ENCODE peak calls at places on chromosomes 1 and 21, in six cellular contexts. T, F, P, A, G and B are unnamed samples. For H3K27me3, the result is how much of the 10 kb centered on the place peaks cover.

GRCh38 chr1:221429262-221429661 is 312.6 kb downstream of the DUSP10 start:
- DNase-seq in T (no peak), F (no peak), P (no peak), A (peak), G (no peak), B (peak)

GRCh38 chr1:15501208-15502032 is 22.6 kb downstream of the CASP9 start:
- DNase-seq in T (peak), F (no peak), P (no peak), A (peak), G (peak), B (peak)

GRCh38 chr1:116336250-116336649 is 36.8 kb upstream of the ATP1A1 start:
- DNase-seq in T (peak), F (no peak), P (no peak), A (no peak), G (no peak), B (no peak)

GRCh38 chr1:41313661-41314131 is 47.5 kb upstream of the FOXO6 start:
- DNase-seq in T (no peak), F (no peak), P (no peak), A (peak), G (peak), B (no peak)

GRCh38 chr1:23396380-23396779 is 26.7 kb upstream of the ZNF436 start:
- DNase-seq in T (no peak), F (no peak), P (no peak), A (no peak), G (no peak), B (no peak)

GRCh38 chr1:152752225-152752624 is 5.6 kb upstream of the KPRP start:
- DNase-seq in T (no peak), F (no peak), P (peak), A (peak), G (no peak), B (peak)

GRCh38 chr21:41217656-41218380 is 49.9 kb downstream of the BACE2 start:
- DNase-seq in T (peak), F (no peak), P (no peak), A (no peak), G (no peak), B (no peak)

GRCh38 chr1:43272161-43272560 is 2.4 kb downstream of the TMEM125 start:
- DNase-seq in T (no peak), F (no peak), P (no peak), A (no peak), G (no peak), B (no peak)

GRCh38 chr21:41769521-41769920 is 2.7 kb upstream of the RIPK4 start:
- DNase-seq in T (no peak), F (no peak), P (no peak), A (no peak), G (no peak), B (no peak)

GRCh38 chr1:76109404-76109803 is 34.9 kb downstream of the ST6GALNAC3 start:
- DNase-seq in T (no peak), F (no peak), P (no peak), A (no peak), G (no peak), B (no peak)

GRCh38 chr1:183027791-183028190 is 4.6 kb downstream of the LAMC1 start:
- DNase-seq in T (no peak), F (no peak), P (no peak), A (no peak), G (no peak), B (peak)

GRCh38 chr1:55076356-55076755 is 37.0 kb downstream of the PCSK9 start:
- DNase-seq in T (no peak), F (no peak), P (no peak), A (no peak), G (no peak), B (no peak)

GRCh38 chr1:93003981-93004380 is 42.7 kb upstream of the DIPK1A start:
- DNase-seq in T (no peak), F (no peak), P (no peak), A (no peak), G (peak), B (no peak)

GRCh38 chr1:243850368-243851128 is 505 bp upstream of the AKT3 start:
- DNase-seq in T (peak), F (peak), P (peak), A (peak), G (peak), B (peak)

GRCh38 chr1:89833183-89834077 is 12.6 kb downstream of the LRRC8D start:
- DNase-seq in T (no peak), F (peak), P (no peak), A (no peak), G (no peak), B (no peak)

GRCh38 chr1:214952648-214953047 is 129.9 kb upstream of the KCNK2 start:
- DNase-seq in T (no peak), F (no peak), P (no peak), A (no peak), G (peak), B (no peak)

GRCh38 chr1:243447844-243448243 is 192.0 kb downstream of the SDCCAG8 start:
- DNase-seq in T (no peak), F (no peak), P (no peak), A (no peak), G (no peak), B (peak)

GRCh38 chr1:111747282-111747734 is 8.1 kb upstream of the INKA2 start:
- DNase-seq in T (peak), F (no peak), P (no peak), A (peak), G (peak), B (peak)

DNA sequence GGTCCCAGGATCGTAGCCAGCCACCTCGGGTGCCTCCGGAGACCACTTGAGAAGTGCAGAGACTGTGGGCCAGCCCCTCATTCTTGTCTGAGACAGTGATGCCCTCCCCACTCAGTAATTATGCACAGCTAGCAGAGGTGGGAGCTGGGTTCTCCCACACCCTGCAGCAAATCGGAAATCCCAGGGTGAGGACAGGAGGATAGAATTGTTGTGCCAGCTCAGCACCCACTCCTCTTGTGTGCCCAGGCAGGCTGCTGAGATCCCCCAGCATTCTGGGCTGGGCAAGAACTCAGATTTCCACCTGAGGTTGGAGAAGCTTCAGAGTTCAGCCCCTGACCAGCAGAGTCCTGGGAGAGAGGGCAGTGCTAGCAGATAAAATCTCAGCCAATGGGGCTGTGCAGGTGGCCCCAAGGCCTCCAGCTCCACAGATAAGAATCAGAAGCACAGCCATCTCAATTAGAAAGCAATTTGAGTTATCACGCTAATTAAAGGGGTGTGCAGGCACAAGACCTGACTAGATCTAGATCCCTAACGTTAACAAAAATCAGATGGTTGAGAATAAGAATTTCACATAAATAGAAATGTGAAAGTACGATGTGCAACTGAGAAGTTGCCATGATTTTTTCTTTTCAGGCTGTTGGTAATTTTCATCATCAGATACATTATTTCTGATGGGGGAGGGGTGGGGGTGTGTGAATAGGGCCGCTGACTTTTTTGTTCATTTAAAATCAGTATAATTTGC is 45.5 kb upstream of the IRF2BP2 start:
- DNase-seq in T (peak), F (no peak), P (no peak), A (no peak), G (no peak), B (no peak)
- H3K4me3 ChIP-seq in T (no peak), F (no peak), P (no peak), A (no peak), G (no peak), B (no peak)

GRCh38 chr1:29827237-29827750 is 591.0 kb downstream of the PTPRU start:
- DNase-seq in T (no peak), F (no peak), P (no peak), A (no peak), G (peak), B (no peak)
- TF ChIP-seq CTCF in T (no peak), F (no peak), P (no peak), A (no peak), G (no peak), B (no peak)

DNA sequence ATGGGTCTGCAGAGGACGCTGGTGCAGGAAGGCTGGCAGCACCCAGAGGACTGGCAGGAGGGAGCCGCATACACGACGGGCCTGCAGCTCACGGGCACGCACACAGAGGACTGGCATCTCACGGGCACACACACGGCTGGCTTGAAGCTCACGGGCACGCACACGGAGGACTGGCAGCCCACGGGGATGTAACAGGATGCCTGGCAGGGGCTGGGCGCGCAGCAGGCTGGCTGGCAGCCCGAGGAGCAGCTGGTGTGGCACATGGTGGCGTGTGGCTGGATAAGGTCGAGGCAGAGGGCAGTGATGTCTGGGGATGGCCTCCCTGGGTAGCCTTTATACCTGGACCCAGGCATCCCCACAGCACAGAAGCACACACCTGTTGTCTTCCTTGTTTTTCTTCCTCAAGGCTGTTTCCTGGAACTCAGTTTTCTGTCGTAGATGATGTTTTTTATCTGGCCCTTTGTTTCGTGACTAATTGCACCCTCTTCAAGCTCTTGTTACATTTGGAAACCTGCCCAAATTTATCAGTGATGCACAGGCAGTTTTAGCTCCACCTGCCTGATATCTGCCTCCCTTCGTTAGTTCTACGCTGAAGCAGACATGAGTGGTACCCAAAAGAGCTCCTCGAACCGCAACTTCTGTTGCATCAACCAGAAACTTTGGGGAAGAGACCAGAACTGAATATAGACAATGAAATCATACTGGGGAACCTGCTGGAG is at the start of gene KRTAP12-1:
- DNase-seq in T (no peak), F (no peak), P (no peak), A (no peak), G (no peak), B (no peak)
- H3K27me3 ChIP-seq in T (under half), F (under half), P (under half), A (under half), G (under half), B (under half)

GRCh38 chr1:145995964-145996432 is 381 bp downstream of the TXNIP start:
- DNase-seq in T (no peak), F (no peak), P (no peak), A (peak), G (no peak), B (no peak)

GRCh38 chr1:145995148-145995851 is 1.1 kb downstream of the TXNIP start:
- DNase-seq in T (no peak), F (no peak), P (no peak), A (no peak), G (no peak), B (no peak)

GRCh38 chr1:145992958-145993617 is 3.3 kb downstream of the TXNIP start:
- DNase-seq in T (no peak), F (no peak), P (no peak), A (no peak), G (no peak), B (no peak)

GRCh38 chr1:145993618-145994390 is 2.6 kb downstream of the TXNIP start:
- DNase-seq in T (no peak), F (no peak), P (no peak), A (no peak), G (no peak), B (no peak)

GRCh38 chr1:145994391-145995120 is 1.8 kb downstream of the TXNIP start:
- DNase-seq in T (no peak), F (no peak), P (no peak), A (no peak), G (no peak), B (no peak)
- H3K4me3 ChIP-seq in T (peak), F (peak), P (peak), A (peak), G (peak), B (peak)

GRCh38 chr1:912740-913301 is 10.9 kb upstream of the SAMD11 start:
- DNase-seq in T (no peak), F (no peak), P (no peak), A (no peak), G (peak), B (no peak)
- TF ChIP-seq CTCF in T (peak), F (no peak), P (peak), A (no peak), G (peak), B (peak)

DNA sequence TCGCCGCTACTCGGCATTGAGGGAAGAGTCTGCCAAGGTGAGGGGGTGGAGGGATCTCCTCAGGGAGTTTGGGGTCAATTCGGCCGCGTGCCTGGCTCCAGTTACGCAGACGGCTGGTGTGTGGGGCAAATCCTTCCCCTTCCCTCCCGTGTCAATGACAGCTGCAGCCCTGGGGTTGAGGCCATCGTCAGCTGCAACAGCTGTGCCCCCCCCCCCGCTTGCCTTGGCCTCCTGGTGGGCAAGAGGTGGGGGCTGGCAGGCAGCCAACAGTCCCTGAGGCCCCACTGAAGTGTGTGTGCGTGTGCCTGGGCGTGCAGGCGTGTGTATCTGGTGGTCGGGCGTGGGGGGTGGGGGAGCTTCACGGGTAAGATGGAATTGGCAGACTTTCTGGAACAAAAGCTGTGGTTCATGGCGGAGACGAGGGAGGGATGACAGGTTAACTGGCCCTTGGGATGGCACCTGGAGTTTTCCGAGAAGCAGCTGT is 25.6 kb downstream of the PPFIA4 start:
- DNase-seq in T (no peak), F (no peak), P (no peak), A (no peak), G (no peak), B (no peak)
- H3K27me3 ChIP-seq in T (under half), F (under half), P (under half), A (under half), G (under half), B (under half)

GRCh38 chr1:196651637-196652215 is at the start of gene CFH:
- DNase-seq in T (no peak), F (no peak), P (peak), A (peak), G (no peak), B (peak)

GRCh38 chr1:196651079-196651478 is 764 bp upstream of the CFH start:
- DNase-seq in T (no peak), F (no peak), P (no peak), A (no peak), G (no peak), B (no peak)

GRCh38 chr1:196655494-196655893 is 3.7 kb downstream of the CFH start:
- DNase-seq in T (no peak), F (no peak), P (no peak), A (no peak), G (no peak), B (no peak)

GRCh38 chr1:196654271-196654670 is 2.4 kb downstream of the CFH start:
- DNase-seq in T (no peak), F (no peak), P (no peak), A (no peak), G (no peak), B (no peak)

GRCh38 chr1:196655037-196655436 is 3.2 kb downstream of the CFH start:
- DNase-seq in T (no peak), F (no peak), P (no peak), A (no peak), G (no peak), B (no peak)
- H3K4me3 ChIP-seq in T (no peak), F (peak), P (no peak), A (no peak), G (no peak), B (no peak)

GRCh38 chr1:161389691-161390558 is 22.2 kb upstream of the CFAP126 start:
- DNase-seq in T (peak), F (peak), P (peak), A (peak), G (peak), B (peak)

GRCh38 chr1:161390559-161390858 is 22.8 kb upstream of the CFAP126 start:
- DNase-seq in T (no peak), F (no peak), P (no peak), A (peak), G (no peak), B (peak)

GRCh38 chr1:161391611-161392010 is 23.9 kb upstream of the CFAP126 start:
- DNase-seq in T (no peak), F (no peak), P (no peak), A (no peak), G (no peak), B (no peak)

GRCh38 chr1:161388639-161389038 is 21.0 kb upstream of the CFAP126 start:
- DNase-seq in T (no peak), F (no peak), P (no peak), A (no peak), G (no peak), B (no peak)
- TF ChIP-seq CTCF in T (no peak), F (no peak), P (no peak), A (no peak), G (peak), B (no peak)

DNA sequence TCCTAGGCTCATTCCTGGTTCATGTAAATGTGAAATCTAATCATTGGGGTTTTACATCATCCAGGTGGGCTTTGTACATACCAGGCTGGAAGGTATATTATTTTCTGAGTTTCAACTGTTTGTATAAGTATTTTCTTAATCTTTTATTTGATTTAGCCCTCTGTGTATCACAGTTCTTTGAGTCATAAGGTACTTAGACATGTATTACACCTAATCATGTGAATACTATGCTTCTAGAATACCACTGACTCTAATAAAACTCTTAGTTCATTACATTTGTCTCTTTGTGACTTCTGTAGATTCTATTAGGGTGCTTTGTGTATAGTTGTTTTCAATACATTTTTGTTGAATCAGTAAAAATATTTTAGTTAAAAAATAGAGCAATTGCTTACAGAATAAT is 92.8 kb downstream of the ZFYVE9 start:
- DNase-seq in T (no peak), F (no peak), P (no peak), A (peak), G (no peak), B (peak)
- H3K27me3 ChIP-seq in T (under half), F (under half), P (under half), A (under half), G (under half), B (under half)